ENCODE peak calls at places on chromosomes 11 and 22, in nine cellular contexts. One of them, this sample, is unnamed.

GRCh38 chr11:116193321-116194114 is 579.3 kb downstream of the BUD13 start:
- DNase-seq in spleen: no peak
- DNase-seq in breast epithelium: peak
- DNase-seq in prostate gland: peak
- DNase-seq in sigmoid colon: peak
- DNase-seq in esophagus muscularis mucosa: no peak
- DNase-seq in endothelial cell of umbilical vein: peak
- DNase-seq in suprapubic skin: no peak
- DNase-seq in upper lobe of left lung: peak
- DNase-seq in this sample: no peak

GRCh38 chr22:47631571-47632102 is 869.2 kb downstream of the TBC1D22A start:
- DNase-seq in spleen: no peak
- DNase-seq in breast epithelium: peak
- DNase-seq in prostate gland: no peak
- DNase-seq in sigmoid colon: no peak
- DNase-seq in esophagus muscularis mucosa: peak
- DNase-seq in endothelial cell of umbilical vein: no peak
- DNase-seq in suprapubic skin: no peak
- DNase-seq in upper lobe of left lung: no peak
- DNase-seq in this sample: no peak

GRCh38 chr11:34358258-34358665 is 452 bp upstream of the ABTB2 start:
- DNase-seq in spleen: peak
- DNase-seq in breast epithelium: peak
- DNase-seq in prostate gland: peak
- DNase-seq in sigmoid colon: peak
- DNase-seq in esophagus muscularis mucosa: peak
- DNase-seq in endothelial cell of umbilical vein: peak
- DNase-seq in suprapubic skin: no peak
- DNase-seq in upper lobe of left lung: peak
- DNase-seq in this sample: peak

GRCh38 chr11:121894581-121894980 is 221.4 kb downstream of the BLID start:
- DNase-seq in spleen: no peak
- DNase-seq in breast epithelium: no peak
- DNase-seq in prostate gland: no peak
- DNase-seq in sigmoid colon: no peak
- DNase-seq in esophagus muscularis mucosa: no peak
- DNase-seq in endothelial cell of umbilical vein: no peak
- DNase-seq in suprapubic skin: no peak
- DNase-seq in upper lobe of left lung: no peak
- DNase-seq in this sample: no peak

GRCh38 chr11:74749127-74749964 is 697 bp downstream of the RNF169 start:
- DNase-seq in spleen: peak
- DNase-seq in breast epithelium: peak
- DNase-seq in prostate gland: peak
- DNase-seq in sigmoid colon: no peak
- DNase-seq in esophagus muscularis mucosa: no peak
- DNase-seq in endothelial cell of umbilical vein: peak
- DNase-seq in suprapubic skin: no peak
- DNase-seq in upper lobe of left lung: peak
- DNase-seq in this sample: peak

GRCh38 chr11:46693597-46694012 is 6.8 kb downstream of the ARHGAP1 start:
- DNase-seq in spleen: no peak
- DNase-seq in breast epithelium: no peak
- DNase-seq in prostate gland: no peak
- DNase-seq in sigmoid colon: no peak
- DNase-seq in esophagus muscularis mucosa: no peak
- DNase-seq in endothelial cell of umbilical vein: no peak
- DNase-seq in suprapubic skin: no peak
- DNase-seq in upper lobe of left lung: no peak
- DNase-seq in this sample: no peak

GRCh38 chr11:45872513-45873356 is 12.7 kb upstream of the MAPK8IP1 start:
- DNase-seq in spleen: no peak
- DNase-seq in breast epithelium: no peak
- DNase-seq in prostate gland: peak
- DNase-seq in sigmoid colon: no peak
- DNase-seq in esophagus muscularis mucosa: no peak
- DNase-seq in endothelial cell of umbilical vein: peak
- DNase-seq in suprapubic skin: no peak
- DNase-seq in upper lobe of left lung: peak
- DNase-seq in this sample: peak

GRCh38 chr22:28019881-28020861 is 101.1 kb upstream of the PITPNB start:
- DNase-seq in spleen: peak
- DNase-seq in breast epithelium: no peak
- DNase-seq in prostate gland: peak
- DNase-seq in sigmoid colon: peak
- DNase-seq in esophagus muscularis mucosa: no peak
- DNase-seq in endothelial cell of umbilical vein: peak
- DNase-seq in suprapubic skin: peak
- DNase-seq in upper lobe of left lung: peak
- DNase-seq in this sample: peak

GRCh38 chr11:94544832-94545640 is 1.3 kb downstream of the FUT4 start:
- DNase-seq in spleen: peak
- DNase-seq in breast epithelium: no peak
- DNase-seq in prostate gland: peak
- DNase-seq in sigmoid colon: peak
- DNase-seq in esophagus muscularis mucosa: no peak
- DNase-seq in endothelial cell of umbilical vein: no peak
- DNase-seq in suprapubic skin: peak
- DNase-seq in upper lobe of left lung: peak
- DNase-seq in this sample: no peak

GRCh38 chr11:16511109-16511806 is 154.9 kb upstream of the SOX6 start:
- DNase-seq in spleen: no peak
- DNase-seq in breast epithelium: no peak
- DNase-seq in prostate gland: no peak
- DNase-seq in sigmoid colon: no peak
- DNase-seq in esophagus muscularis mucosa: no peak
- DNase-seq in endothelial cell of umbilical vein: no peak
- DNase-seq in suprapubic skin: no peak
- DNase-seq in upper lobe of left lung: no peak
- DNase-seq in this sample: no peak

GRCh38 chr11:93329936-93330445 is 551 bp upstream of the DEUP1 start:
- DNase-seq in spleen: no peak
- DNase-seq in breast epithelium: no peak
- DNase-seq in prostate gland: no peak
- DNase-seq in sigmoid colon: no peak
- DNase-seq in esophagus muscularis mucosa: no peak
- DNase-seq in endothelial cell of umbilical vein: no peak
- DNase-seq in suprapubic skin: no peak
- DNase-seq in upper lobe of left lung: no peak
- DNase-seq in this sample: no peak

GRCh38 chr11:123681007-123681406 is 26.6 kb upstream of the SCN3B start:
- DNase-seq in spleen: no peak
- DNase-seq in breast epithelium: no peak
- DNase-seq in prostate gland: no peak
- DNase-seq in sigmoid colon: no peak
- DNase-seq in esophagus muscularis mucosa: no peak
- DNase-seq in endothelial cell of umbilical vein: no peak
- DNase-seq in suprapubic skin: no peak
- DNase-seq in upper lobe of left lung: no peak
- DNase-seq in this sample: no peak

GRCh38 chr22:21032037-21032842 is at the start of gene SLC7A4:
- DNase-seq in spleen: peak
- DNase-seq in breast epithelium: no peak
- DNase-seq in prostate gland: no peak
- DNase-seq in sigmoid colon: no peak
- DNase-seq in esophagus muscularis mucosa: no peak
- DNase-seq in endothelial cell of umbilical vein: no peak
- DNase-seq in suprapubic skin: no peak
- DNase-seq in upper lobe of left lung: no peak
- DNase-seq in this sample: no peak

GRCh38 chr11:108947654-108948570 is 283.0 kb downstream of the DDX10 start:
- DNase-seq in spleen: no peak
- DNase-seq in breast epithelium: no peak
- DNase-seq in prostate gland: no peak
- DNase-seq in sigmoid colon: no peak
- DNase-seq in esophagus muscularis mucosa: no peak
- DNase-seq in endothelial cell of umbilical vein: peak
- DNase-seq in suprapubic skin: no peak
- DNase-seq in upper lobe of left lung: no peak
- DNase-seq in this sample: no peak

GRCh38 chr22:38203855-38204497 is 2.2 kb downstream of the MAFF start:
- DNase-seq in spleen: no peak
- DNase-seq in breast epithelium: no peak
- DNase-seq in prostate gland: no peak
- DNase-seq in sigmoid colon: peak
- DNase-seq in esophagus muscularis mucosa: no peak
- DNase-seq in endothelial cell of umbilical vein: peak
- DNase-seq in suprapubic skin: no peak
- DNase-seq in upper lobe of left lung: no peak
- DNase-seq in this sample: no peak

GRCh38 chr11:131978351-131978750 is 607.9 kb downstream of the NTM start:
- DNase-seq in spleen: no peak
- DNase-seq in breast epithelium: no peak
- DNase-seq in prostate gland: no peak
- DNase-seq in sigmoid colon: no peak
- DNase-seq in esophagus muscularis mucosa: no peak
- DNase-seq in endothelial cell of umbilical vein: no peak
- DNase-seq in suprapubic skin: no peak
- DNase-seq in upper lobe of left lung: no peak
- DNase-seq in this sample: no peak

GRCh38 chr11:131977854-131978253 is 607.4 kb downstream of the NTM start:
- DNase-seq in spleen: no peak
- DNase-seq in breast epithelium: no peak
- DNase-seq in prostate gland: no peak
- DNase-seq in sigmoid colon: no peak
- DNase-seq in esophagus muscularis mucosa: no peak
- DNase-seq in endothelial cell of umbilical vein: no peak
- DNase-seq in suprapubic skin: no peak
- DNase-seq in upper lobe of left lung: no peak
- DNase-seq in this sample: no peak

GRCh38 chr11:131980878-131981668 is 610.7 kb downstream of the NTM start:
- DNase-seq in spleen: no peak
- DNase-seq in breast epithelium: no peak
- DNase-seq in prostate gland: no peak
- DNase-seq in sigmoid colon: no peak
- DNase-seq in esophagus muscularis mucosa: no peak
- DNase-seq in endothelial cell of umbilical vein: no peak
- DNase-seq in suprapubic skin: no peak
- DNase-seq in upper lobe of left lung: no peak
- DNase-seq in this sample: no peak

GRCh38 chr11:131980199-131980598 is 609.8 kb downstream of the NTM start:
- DNase-seq in spleen: no peak
- DNase-seq in breast epithelium: no peak
- DNase-seq in prostate gland: no peak
- DNase-seq in sigmoid colon: no peak
- DNase-seq in esophagus muscularis mucosa: no peak
- DNase-seq in endothelial cell of umbilical vein: no peak
- DNase-seq in suprapubic skin: no peak
- DNase-seq in upper lobe of left lung: no peak
- DNase-seq in this sample: no peak

DNA sequence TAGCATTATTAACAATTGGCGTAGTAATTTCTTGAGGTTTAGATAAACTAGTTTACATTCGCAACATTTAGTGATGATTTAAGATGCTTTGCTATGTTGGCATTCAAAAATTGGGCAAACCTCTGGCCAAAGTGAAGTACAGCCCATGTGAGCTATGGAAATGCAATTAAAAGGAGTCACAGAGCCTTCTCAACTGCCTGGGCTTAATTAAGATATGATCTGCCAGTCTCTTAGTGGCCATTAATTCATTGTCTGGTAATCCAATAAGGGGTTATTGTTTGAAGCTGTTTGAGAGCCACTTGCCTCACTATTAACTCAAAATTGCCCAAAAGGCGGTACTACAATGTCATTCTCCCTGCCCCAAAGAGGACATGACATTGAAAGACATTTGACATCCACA is 608.9 kb downstream of the NTM start:
- DNase-seq in spleen: no peak
- DNase-seq in breast epithelium: no peak
- DNase-seq in prostate gland: no peak
- DNase-seq in sigmoid colon: no peak
- DNase-seq in esophagus muscularis mucosa: no peak
- DNase-seq in endothelial cell of umbilical vein: no peak
- DNase-seq in suprapubic skin: no peak
- DNase-seq in upper lobe of left lung: no peak
- DNase-seq in this sample: no peak
- TF ChIP-seq POLR2AphosphoS5 in spleen: no peak
- TF ChIP-seq POLR2AphosphoS5 in breast epithelium: no peak
- TF ChIP-seq POLR2AphosphoS5 in prostate gland: no peak
- TF ChIP-seq POLR2AphosphoS5 in sigmoid colon: no peak
- TF ChIP-seq POLR2AphosphoS5 in esophagus muscularis mucosa: no peak
- TF ChIP-seq POLR2AphosphoS5 in endothelial cell of umbilical vein: no peak
- TF ChIP-seq POLR2AphosphoS5 in suprapubic skin: no peak
- TF ChIP-seq POLR2AphosphoS5 in upper lobe of left lung: no peak
- TF ChIP-seq POLR2AphosphoS5 in this sample: no peak

GRCh38 chr11:73055002-73055401 is 87.1 kb downstream of the FCHSD2 start:
- DNase-seq in spleen: no peak
- DNase-seq in breast epithelium: no peak
- DNase-seq in prostate gland: no peak
- DNase-seq in sigmoid colon: no peak
- DNase-seq in esophagus muscularis mucosa: no peak
- DNase-seq in endothelial cell of umbilical vein: no peak
- DNase-seq in suprapubic skin: no peak
- DNase-seq in upper lobe of left lung: no peak
- DNase-seq in this sample: no peak
- TF ChIP-seq POLR2AphosphoS5 in spleen: no peak
- TF ChIP-seq POLR2AphosphoS5 in breast epithelium: no peak
- TF ChIP-seq POLR2AphosphoS5 in prostate gland: no peak
- TF ChIP-seq POLR2AphosphoS5 in sigmoid colon: no peak
- TF ChIP-seq POLR2AphosphoS5 in esophagus muscularis mucosa: no peak
- TF ChIP-seq POLR2AphosphoS5 in endothelial cell of umbilical vein: no peak
- TF ChIP-seq POLR2AphosphoS5 in suprapubic skin: no peak
- TF ChIP-seq POLR2AphosphoS5 in upper lobe of left lung: no peak
- TF ChIP-seq POLR2AphosphoS5 in this sample: no peak

DNA sequence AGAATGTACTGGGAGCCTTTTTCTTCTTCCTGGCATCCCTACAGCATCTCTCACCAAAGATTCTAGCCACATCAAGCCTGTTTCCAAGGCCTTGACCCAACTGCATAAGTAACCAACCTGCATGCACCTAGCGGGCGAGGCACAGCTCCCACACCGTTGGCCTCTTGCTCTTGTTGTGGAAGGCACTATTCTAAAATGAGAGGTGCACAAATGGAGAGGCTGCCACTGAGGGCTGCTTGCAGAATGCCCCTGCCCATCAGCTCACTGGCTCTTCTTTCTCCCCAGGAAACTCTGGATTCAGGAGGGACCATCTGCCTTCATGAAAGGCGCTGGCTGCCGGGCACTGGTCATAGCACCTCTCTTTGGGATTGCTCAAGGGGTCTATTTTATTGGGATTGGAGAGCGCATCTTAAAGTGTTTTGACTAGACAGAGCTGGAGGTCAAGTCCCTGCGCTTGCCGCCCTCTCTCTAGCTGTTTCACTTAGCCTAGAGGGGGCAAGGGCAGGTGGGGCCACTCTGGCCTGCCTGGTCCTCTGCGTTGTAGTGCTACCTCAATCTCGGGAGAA is 26.6 kb downstream of the SLC25A18 start:
- DNase-seq in spleen: peak
- DNase-seq in breast epithelium: no peak
- DNase-seq in prostate gland: no peak
- DNase-seq in sigmoid colon: no peak
- DNase-seq in esophagus muscularis mucosa: no peak
- DNase-seq in endothelial cell of umbilical vein: no peak
- DNase-seq in suprapubic skin: no peak
- DNase-seq in upper lobe of left lung: no peak
- DNase-seq in this sample: no peak
- TF ChIP-seq POLR2AphosphoS5 in spleen: peak
- TF ChIP-seq POLR2AphosphoS5 in breast epithelium: no peak
- TF ChIP-seq POLR2AphosphoS5 in prostate gland: no peak
- TF ChIP-seq POLR2AphosphoS5 in sigmoid colon: no peak
- TF ChIP-seq POLR2AphosphoS5 in esophagus muscularis mucosa: no peak
- TF ChIP-seq POLR2AphosphoS5 in endothelial cell of umbilical vein: no peak
- TF ChIP-seq POLR2AphosphoS5 in suprapubic skin: no peak
- TF ChIP-seq POLR2AphosphoS5 in upper lobe of left lung: no peak
- TF ChIP-seq POLR2AphosphoS5 in this sample: no peak

GRCh38 chr22:43923631-43924548 is at the start of gene PNPLA3:
- DNase-seq in spleen: peak
- DNase-seq in breast epithelium: peak
- DNase-seq in prostate gland: peak
- DNase-seq in sigmoid colon: peak
- DNase-seq in esophagus muscularis mucosa: no peak
- DNase-seq in endothelial cell of umbilical vein: peak
- DNase-seq in suprapubic skin: peak
- DNase-seq in upper lobe of left lung: peak
- DNase-seq in this sample: peak
- TF ChIP-seq POLR2AphosphoS5 in spleen: peak
- TF ChIP-seq POLR2AphosphoS5 in breast epithelium: no peak
- TF ChIP-seq POLR2AphosphoS5 in prostate gland: peak
- TF ChIP-seq POLR2AphosphoS5 in sigmoid colon: peak
- TF ChIP-seq POLR2AphosphoS5 in esophagus muscularis mucosa: peak
- TF ChIP-seq POLR2AphosphoS5 in endothelial cell of umbilical vein: peak
- TF ChIP-seq POLR2AphosphoS5 in suprapubic skin: no peak
- TF ChIP-seq POLR2AphosphoS5 in upper lobe of left lung: peak
- TF ChIP-seq POLR2AphosphoS5 in this sample: no peak

This sample was measured in GM12891.